ENCODE peak calls at places on chromosomes 16 and 17, in nine cellular contexts. A is GM13976, N is spleen, F is foreskin fibroblast, Y is nephron progenitor cell, P is chondrocyte, E is fibroblast of pulmonary artery, H is mucosa of descending colon, G is BE2C. I is an unnamed sample.

GRCh38 chr16:57957396-57958392 is 13.2 kb downstream of the CNGB1 start:
- DNase-seq in Y (no peak), E (no peak), P (no peak), N (no peak), F (no peak), H (peak; percentile 19), G (no peak), A (no peak), I (peak; percentile 60)

GRCh38 chr16:31129568-31130335 is 5.8 kb downstream of the PRSS8 start:
- DNase-seq in A (no peak), E (no peak), P (no peak), F (no peak), H (peak; percentile 76), Y (no peak), G (no peak), N (peak; percentile 83), I (peak; percentile 89)

GRCh38 chr16:81483970-81484595 is 39.5 kb downstream of the CMIP start:
- DNase-seq in P (no peak), F (no peak), N (no peak), Y (no peak), H (no peak), E (no peak), G (no peak), A (no peak), I (peak; percentile 70)

GRCh38 chr16:9092963-9093477 is 1.6 kb downstream of the HAPSTR1 start:
- DNase-seq in Y (peak; percentile 51), E (no peak), F (no peak), N (peak; percentile 86), H (peak; percentile 62), A (no peak), P (no peak), G (peak; percentile 37), I (peak; percentile 72)

GRCh38 chr16:66408181-66409048 is 18.7 kb upstream of the BEAN1 start:
- DNase-seq in G (peak; percentile 44), Y (no peak), P (no peak), F (peak; percentile 50), N (no peak), H (no peak), A (no peak), E (peak; percentile 84), I (no peak)

GRCh38 chr17:48732688-48733629 is 4.4 kb upstream of the HOXB13 start:
- DNase-seq in H (no peak), G (no peak), N (no peak), Y (peak; percentile 45), F (no peak), A (no peak), P (no peak), E (no peak), I (no peak)

GRCh38 chr16:23148513-23149266 is 562 bp downstream of the USP31 start:
- DNase-seq in P (no peak), F (peak; percentile 45), H (peak; percentile 87), G (peak; percentile 75), Y (peak; percentile 46), E (peak; percentile 47), A (peak; percentile 67), N (peak; percentile 92), I (peak; percentile 93)

GRCh38 chr16:47258874-47259461 is 115.2 kb upstream of the NETO2 start:
- DNase-seq in E (peak; percentile 44), A (peak; percentile 31), H (no peak), P (no peak), N (no peak), G (peak; percentile 35), F (peak; percentile 2), Y (no peak), I (no peak)

GRCh38 chr17:38681096-38681495 is 6.3 kb upstream of the EPOP start:
- DNase-seq in P (no peak), Y (no peak), E (no peak), A (no peak), G (no peak), H (no peak), N (no peak), F (no peak), I (no peak)

GRCh38 chr16:50664270-50664669 is 16.8 kb downstream of the SNX20 start:
- DNase-seq in A (no peak), H (no peak), N (peak; percentile 53), G (no peak), E (no peak), Y (no peak), F (no peak), P (no peak), I (peak; percentile 35)

GRCh38 chr16:57663917-57664661 is 4.0 kb upstream of the ADGRG3 start:
- DNase-seq in A (no peak), E (no peak), H (no peak), G (no peak), Y (no peak), F (no peak), N (peak; percentile 68), P (no peak), I (peak; percentile 40)

DNA sequence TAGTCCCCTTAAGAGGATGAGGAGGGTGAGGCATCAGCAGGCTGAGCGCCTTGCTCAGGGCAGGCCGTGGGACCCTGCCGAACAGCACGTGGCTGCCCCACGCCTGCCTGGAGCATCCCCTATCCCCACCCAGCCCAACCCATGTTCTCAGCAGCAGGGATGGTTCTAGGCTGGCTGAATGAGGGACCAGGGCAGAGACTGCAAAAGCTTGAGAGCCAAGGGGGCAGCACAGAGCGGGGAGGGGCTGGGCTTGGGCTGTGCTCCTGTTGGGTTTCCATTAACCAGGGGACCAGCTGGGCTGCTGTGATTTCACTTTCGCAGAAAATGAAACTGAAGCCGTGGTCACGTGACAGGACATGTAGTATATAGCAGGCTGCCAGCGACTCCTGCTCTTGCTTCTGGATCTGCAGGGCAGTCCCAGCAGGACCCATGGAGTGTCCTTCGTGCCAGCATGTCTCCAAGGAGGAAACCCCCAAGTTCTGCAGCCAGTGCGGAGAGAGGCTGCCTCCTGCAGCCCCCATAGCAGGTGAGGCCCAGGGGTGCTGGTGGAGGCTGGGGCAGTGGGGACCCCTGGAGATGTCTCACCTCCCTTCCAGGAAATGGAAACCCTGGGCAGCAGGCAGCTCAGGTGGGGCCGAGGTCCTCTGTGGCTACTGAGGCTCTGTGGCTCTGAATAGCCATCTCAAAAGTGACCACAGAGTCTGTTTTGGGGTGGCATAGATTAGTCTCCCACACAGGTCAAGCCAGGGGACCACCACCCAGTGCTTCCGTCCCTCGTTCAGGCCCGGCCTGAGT is 2.8 kb downstream of the RNF213 start:
- DNase-seq in N (peak; percentile 94), H (peak; percentile 92), G (peak; percentile 91), A (peak; percentile 91), F (peak; percentile 74), Y (no peak), P (no peak), E (peak; percentile 80), I (peak; percentile 96)
- TF ChIP-seq CTCF in N (no peak), H (no peak), G (peak; percentile 33), A (peak; percentile 5), F (peak; percentile 6), Y (no peak), P (peak; percentile 34), E (no peak), I (no peak)

GRCh38 chr16:2484898-2485508 is 10.1 kb downstream of the TBC1D24 start:
- DNase-seq in A (no peak), G (no peak), F (no peak), P (no peak), N (no peak), H (no peak), E (no peak), Y (no peak), I (no peak)

GRCh38 chr16:2487903-2488531 is 13.1 kb downstream of the TBC1D24 start:
- DNase-seq in Y (no peak), P (no peak), A (no peak), H (no peak), E (no peak), N (no peak), G (peak; percentile 57), F (no peak), I (peak; percentile 71)

GRCh38 chr16:2487517-2487842 is 12.6 kb downstream of the TBC1D24 start:
- DNase-seq in G (no peak), P (no peak), Y (no peak), H (no peak), F (no peak), A (no peak), N (no peak), E (no peak), I (no peak)

GRCh38 chr16:2485811-2486507 is 11.0 kb downstream of the TBC1D24 start:
- DNase-seq in E (no peak), G (no peak), F (no peak), P (no peak), N (no peak), H (peak; percentile 48), Y (no peak), A (no peak), I (peak; percentile 71)

DNA sequence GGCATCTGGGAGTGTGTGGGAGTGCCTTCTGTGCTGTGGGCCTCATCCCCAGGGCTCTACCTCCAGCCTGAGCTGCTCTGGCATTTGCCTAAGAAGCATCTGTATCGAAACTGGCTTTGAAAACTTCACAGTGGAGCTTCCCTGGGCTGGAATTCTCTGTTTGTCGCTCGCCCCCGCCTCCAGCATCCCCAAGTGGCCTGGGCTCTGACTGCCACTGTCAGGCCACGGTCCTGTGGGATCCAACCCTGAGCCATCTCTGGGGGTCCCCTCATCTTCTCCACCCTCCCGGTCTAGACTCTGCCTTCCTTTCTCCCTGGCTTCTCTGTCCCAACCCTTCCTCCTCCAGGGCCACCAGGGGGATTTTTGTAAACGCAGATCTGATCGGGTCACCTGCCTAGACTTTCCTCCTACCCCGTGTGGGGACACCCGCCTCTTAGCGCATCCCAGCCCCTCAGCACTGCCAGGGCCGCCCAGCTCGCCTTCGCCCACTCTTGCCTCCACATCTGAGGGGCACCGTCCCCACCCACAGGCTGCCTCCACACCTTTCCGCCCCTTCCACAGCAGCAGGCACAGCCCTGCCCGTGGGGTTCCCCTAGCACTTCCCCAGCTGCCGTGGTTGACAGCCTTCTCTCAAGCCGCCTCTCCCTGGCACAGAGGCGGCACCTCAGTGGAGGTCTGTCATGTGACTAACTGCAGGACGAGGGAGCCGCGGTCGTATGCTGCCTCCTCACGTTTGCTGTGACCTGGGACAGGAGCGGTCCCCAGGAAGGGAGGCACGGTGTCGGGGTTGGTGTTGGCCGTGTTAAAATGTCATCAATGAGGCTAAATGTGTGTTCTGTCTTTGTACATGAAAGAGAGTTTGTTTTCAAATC is 12.0 kb downstream of the TBC1D24 start:
- DNase-seq in A (peak; percentile 88), H (peak; percentile 75), P (peak; percentile 89), F (no peak), N (peak; percentile 93), Y (no peak), E (no peak), G (peak; percentile 69), I (peak; percentile 92)
- TF ChIP-seq CTCF in A (peak; percentile 72), H (no peak), P (peak; percentile 48), F (no peak), N (peak; percentile 31), Y (no peak), E (no peak), G (peak; percentile 43), I (peak; percentile 64)

DNA sequence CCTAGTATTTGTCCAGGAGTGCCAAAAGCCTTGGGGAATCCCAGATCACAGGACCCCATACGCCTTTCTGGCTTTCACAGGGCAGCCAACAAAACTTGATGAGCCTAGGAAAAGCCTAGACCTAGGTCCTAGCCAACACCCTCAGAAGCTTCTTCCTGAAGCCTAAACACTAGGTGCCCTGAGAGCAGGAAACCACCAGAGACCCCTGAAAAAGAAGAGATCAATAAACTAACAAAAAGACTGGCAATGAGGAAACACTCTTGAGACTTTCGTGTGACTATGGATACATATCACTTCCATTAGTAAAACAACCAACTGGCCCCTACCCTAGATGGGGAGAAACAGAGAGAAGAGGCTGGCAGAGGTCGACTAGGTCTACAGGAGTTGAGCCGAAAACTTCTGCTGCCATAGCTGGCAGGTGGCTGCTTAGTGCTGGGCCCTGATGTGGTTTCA is 1.2 kb downstream of the ORMDL3 start:
- DNase-seq in P (no peak), A (no peak), Y (no peak), H (no peak), E (no peak), N (no peak), G (no peak), F (no peak), I (no peak)
- TF ChIP-seq CTCF in P (no peak), A (no peak), Y (no peak), H (no peak), E (no peak), N (no peak), G (no peak), F (no peak), I (no peak)

GRCh38 chr17:55751720-55752250 is 934 bp downstream of the PCTP start:
- DNase-seq in A (no peak), P (no peak), F (no peak), H (no peak), E (no peak), Y (no peak), N (no peak), G (no peak), I (no peak)
- TF ChIP-seq CTCF in A (no peak), P (no peak), F (no peak), H (no peak), E (no peak), Y (no peak), N (no peak), G (no peak), I (no peak)